ENCODE peak calls at places on chromosomes 5 and 9, in nine cellular contexts. S is tibial artery; Q is body of pancreas; Z is heart right ventricle; J is CD4-positive, alpha-beta memory T cell; A is right lobe of liver; U is suprapubic skin; L is aorta; B is neural progenitor cell. O is an unnamed sample.

GRCh38 chr9:128683340-128684064 is 5.5 kb upstream of the SET start:
- DNase-seq in S (no peak), Q (peak; percentile 82), Z (peak; percentile 42), J (no peak), A (peak; percentile 71), U (peak; percentile 81), L (peak; percentile 76), B (peak; percentile 94), O (peak; percentile 46)

GRCh38 chr5:171310816-171311697 is 2.0 kb downstream of the TLX3 start:
- DNase-seq in S (peak; percentile 64), Q (no peak), Z (no peak), J (no peak), A (no peak), U (peak; percentile 75), L (no peak), B (peak; percentile 87), O (peak; percentile 30)

GRCh38 chr5:52560366-52560765 is 227.3 kb upstream of the ITGA1 start:
- DNase-seq in S (no peak), Q (no peak), Z (no peak), J (no peak), A (no peak), U (no peak), L (no peak), B (no peak), O (no peak)

GRCh38 chr9:37451628-37452027 is 13.6 kb downstream of the ZBTB5 start:
- DNase-seq in S (no peak), Q (no peak), Z (no peak), J (no peak), A (no peak), U (no peak), L (no peak), B (no peak), O (no peak)

GRCh38 chr5:14906628-14907027 is 35.0 kb upstream of the ANKH start:
- DNase-seq in S (no peak), Q (no peak), Z (no peak), J (no peak), A (no peak), U (no peak), L (no peak), B (no peak), O (no peak)

GRCh38 chr9:111036068-111036789 is 2.0 kb downstream of the LPAR1 start:
- DNase-seq in S (peak; percentile 84), Q (peak; percentile 68), Z (peak; percentile 61), J (no peak), A (peak; percentile 38), U (peak; percentile 89), L (peak; percentile 91), B (peak; percentile 79), O (peak; percentile 76)

GRCh38 chr5:4555739-4556285 is 584.3 kb upstream of the ADAMTS16 start:
- DNase-seq in S (no peak), Q (no peak), Z (no peak), J (no peak), A (no peak), U (no peak), L (no peak), B (no peak), O (no peak)

GRCh38 chr9:23962101-23962500 is 136.1 kb upstream of the ELAVL2 start:
- DNase-seq in S (no peak), Q (no peak), Z (no peak), J (no peak), A (no peak), U (no peak), L (no peak), B (no peak), O (no peak)

GRCh38 chr5:132283423-132284043 is 10.7 kb upstream of the SLC22A4 start:
- DNase-seq in S (no peak), Q (peak; percentile 74), Z (no peak), J (no peak), A (no peak), U (no peak), L (peak; percentile 73), B (no peak), O (peak; percentile 71)

GRCh38 chr5:69416180-69416579 is 1.3 kb downstream of the MARVELD2 start:
- DNase-seq in S (no peak), Q (no peak), Z (no peak), J (no peak), A (no peak), U (no peak), L (no peak), B (peak; percentile 67), O (no peak)

GRCh38 chr9:14451949-14452348 is 138.0 kb upstream of the NFIB start:
- DNase-seq in S (no peak), Q (no peak), Z (no peak), J (no peak), A (no peak), U (no peak), L (no peak), B (no peak), O (no peak)

GRCh38 chr5:38532165-38532669 is 24.2 kb downstream of the LIFR start:
- DNase-seq in S (no peak), Q (no peak), Z (no peak), J (no peak), A (no peak), U (no peak), L (no peak), B (peak; percentile 66), O (no peak)

GRCh38 chr5:64184832-64185231 is 19.2 kb downstream of the RNF180 start:
- DNase-seq in S (no peak), Q (no peak), Z (no peak), J (no peak), A (no peak), U (no peak), L (no peak), B (no peak), O (no peak)

GRCh38 chr9:134215709-134216448 is 51.5 kb upstream of the RNU6ATAC start:
- DNase-seq in S (no peak), Q (peak; percentile 18), Z (peak; percentile 47), J (no peak), A (peak; percentile 33), U (no peak), L (peak; percentile 71), B (no peak), O (no peak)

GRCh38 chr5:28766565-28767158 is 1728.3 kb upstream of the CDH9 start:
- DNase-seq in S (no peak), Q (no peak), Z (no peak), J (no peak), A (no peak), U (no peak), L (no peak), B (peak; percentile 51), O (peak; percentile 6)

GRCh38 chr5:1445313-1445894 is at the start of gene SLC6A3:
- DNase-seq in S (peak; percentile 64), Q (peak; percentile 16), Z (no peak), J (no peak), A (peak; percentile 49), U (peak; percentile 76), L (peak; percentile 79), B (peak; percentile 93), O (no peak)

GRCh38 chr9:115913666-115914065 is 239.9 kb upstream of the PAPPA start:
- DNase-seq in S (no peak), Q (no peak), Z (no peak), J (no peak), A (no peak), U (no peak), L (no peak), B (no peak), O (no peak)

DNA sequence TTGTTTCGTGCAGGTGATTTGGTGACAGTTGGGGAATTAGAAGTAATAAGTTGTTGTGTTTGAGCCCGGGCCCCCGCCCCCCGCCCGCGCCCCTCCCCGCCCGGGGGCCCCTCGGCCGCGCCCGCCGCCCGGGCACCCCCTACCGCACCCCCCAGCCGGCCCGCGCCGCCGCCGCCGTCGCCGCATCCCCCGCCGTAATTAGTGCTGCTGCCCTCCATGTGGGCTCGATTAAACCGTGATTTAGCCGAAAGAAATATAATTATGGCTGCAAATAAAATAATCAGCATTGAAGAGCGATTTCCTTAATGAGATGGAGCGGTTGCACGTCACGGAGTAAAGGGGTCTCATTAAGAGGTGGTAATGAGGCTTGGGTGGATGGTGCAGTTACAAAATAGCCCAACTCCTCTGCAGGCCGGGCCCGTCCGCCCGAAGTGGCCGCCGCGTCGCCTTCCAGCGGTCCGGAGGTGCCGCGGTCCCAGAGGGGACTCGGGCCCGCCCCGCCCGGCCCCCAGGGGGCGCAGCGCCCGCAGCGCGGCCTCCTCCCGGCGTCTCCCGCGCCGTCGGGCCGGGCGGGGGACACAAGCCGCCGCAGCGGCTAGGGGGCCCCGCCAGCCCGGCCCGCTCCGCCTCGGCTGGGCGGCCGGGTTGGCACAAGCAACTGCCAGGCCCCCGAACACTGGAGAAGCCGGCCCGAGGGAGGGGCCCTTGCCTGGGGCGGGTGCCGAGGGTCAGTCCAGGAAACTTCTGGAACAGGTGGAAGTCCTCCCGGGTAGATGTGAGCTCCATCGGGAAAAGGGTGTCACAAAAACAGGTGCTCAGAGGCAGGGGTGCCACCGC is 6.9 kb upstream of the OTP start:
- DNase-seq in S (no peak), Q (peak; percentile 27), Z (peak; percentile 47), J (no peak), A (peak; percentile 57), U (no peak), L (no peak), B (peak; percentile 88), O (peak; percentile 46)
- H3K4me3 ChIP-seq in S (no peak overlapping the region), Q (no peak overlapping the region), Z (no peak overlapping the region), J (no peak overlapping the region), A (peak overlapping the region; percentile 14), U (peak overlapping the region; percentile 29), L (peak overlapping the region; percentile 35), B (peak overlapping the region; percentile 44), O (peak overlapping the region; percentile 42)

DNA sequence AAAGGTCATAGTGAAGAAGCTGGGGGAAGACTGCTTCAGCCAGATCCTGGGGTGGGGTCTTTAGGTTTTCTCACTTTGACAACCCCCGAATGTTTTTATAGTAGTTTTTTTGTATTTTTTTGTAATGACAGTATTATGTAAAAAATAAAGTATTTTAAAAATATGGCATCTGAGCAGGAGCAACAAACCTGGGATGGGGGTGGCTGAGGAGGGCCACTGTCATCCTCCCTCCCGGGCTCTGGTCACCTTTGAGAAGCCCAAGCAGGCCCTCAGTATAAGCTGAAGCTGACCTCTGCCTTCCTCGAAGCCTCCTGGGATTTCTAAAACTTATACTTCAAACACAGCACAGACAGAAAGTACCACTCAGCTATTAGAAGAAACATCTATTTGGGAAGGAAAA is 8.7 kb downstream of the DNAJB5 start:
- DNase-seq in S (no peak), Q (no peak), Z (no peak), J (no peak), A (no peak), U (no peak), L (no peak), B (no peak), O (no peak)
- H3K36me3 ChIP-seq in S (peaks cover 13% of the 10 kb centered on the region), Q (no peaks in the 10 kb centered on the region), Z (no peaks in the 10 kb centered on the region), J (no peaks in the 10 kb centered on the region), A (no peaks in the 10 kb centered on the region), U (peaks cover 11% of the 10 kb centered on the region), L (peaks cover 4% of the 10 kb centered on the region), B (no peaks in the 10 kb centered on the region), O (no peaks in the 10 kb centered on the region)

GRCh38 chr5:31854181-31854624 is 215.3 kb downstream of the PDZD2 start:
- DNase-seq in S (no peak), Q (peak; percentile 13), Z (peak; percentile 32), J (no peak), A (peak; percentile 22), U (no peak), L (no peak), B (peak; percentile 49), O (peak; percentile 39)
- H3K4me3 ChIP-seq in S (peak overlapping the region; percentile 55), Q (no peak overlapping the region), Z (peak overlapping the region; percentile 71), J (no peak overlapping the region), A (peak overlapping the region; percentile 39), U (peak overlapping the region; percentile 78), L (peak overlapping the region; percentile 39), B (peak overlapping the region; percentile 59), O (peak overlapping the region; percentile 60)

GRCh38 chr5:111095982-111096381 is 3.8 kb downstream of the WDR36 start:
- DNase-seq in S (no peak), Q (no peak), Z (no peak), J (no peak), A (no peak), U (no peak), L (no peak), B (no peak), O (no peak)

GRCh38 chr5:111099058-111099778 is 7.1 kb downstream of the WDR36 start:
- DNase-seq in S (no peak), Q (no peak), Z (no peak), J (no peak), A (no peak), U (no peak), L (no peak), B (no peak), O (no peak)
- H3K36me3 ChIP-seq in S (peaks cover 53% of the 10 kb centered on the region), Q (peaks cover 23% of the 10 kb centered on the region), Z (no peaks in the 10 kb centered on the region), J (peaks cover 35% of the 10 kb centered on the region), A (no peaks in the 10 kb centered on the region), U (peaks cover 70% of the 10 kb centered on the region), L (peaks cover 5% of the 10 kb centered on the region), B (peaks cover 9% of the 10 kb centered on the region), O (peaks cover 92% of the 10 kb centered on the region)

O was measured in MG63.